ENCODE peak calls at places on chromosomes 4 and X, in nine cellular contexts. I is mucosa of descending colon, J is A549, P is OCI-LY7, Z is upper lobe of left lung, O is stomach, X is NT2/D1, Y is astrocyte, G is ovary. B is an unnamed sample.

GRCh38 chr4:7430368-7430964 is 4.3 kb downstream of the PSAPL1 start:
- DNase-seq in I (peak; percentile 25), J (peak; percentile 44), P (no peak), Z (no peak), O (peak; percentile 24), X (no peak), Y (no peak), G (peak; percentile 28), B (no peak)

GRCh38 chrX:48761674-48762471 is at the start of gene GLOD5:
- DNase-seq in I (peak; percentile 82), J (peak; percentile 39), P (peak; percentile 5), Z (peak; percentile 50), O (peak; percentile 74), X (peak; percentile 33), Y (no peak), G (peak; percentile 34), B (peak; percentile 2)

GRCh38 chr4:136650541-136651277 is 881.6 kb downstream of the PCDH18 start:
- DNase-seq in I (no peak), J (peak; percentile 1), P (no peak), Z (no peak), O (peak; percentile 49), X (no peak), Y (peak; percentile 79), G (no peak), B (no peak)

GRCh38 chr4:127309360-127310095 is 323.2 kb upstream of the INTU start:
- DNase-seq in I (no peak), J (no peak), P (no peak), Z (no peak), O (no peak), X (no peak), Y (peak; percentile 40), G (no peak), B (peak; percentile 19)

GRCh38 chr4:29081230-29081955 is 1638.8 kb upstream of the PCDH7 start:
- DNase-seq in I (no peak), J (no peak), P (no peak), Z (no peak), O (no peak), X (no peak), Y (no peak), G (no peak), B (peak; percentile 53)

GRCh38 chrX:46125139-46125538 is 420.1 kb downstream of the ZNF674 start:
- DNase-seq in I (no peak), J (no peak), P (no peak), Z (no peak), O (no peak), X (no peak), Y (no peak), G (no peak), B (peak; percentile 19)

GRCh38 chrX:112851806-112852205 is 11.2 kb upstream of the AMOT start:
- DNase-seq in I (no peak), J (no peak), P (no peak), Z (no peak), O (no peak), X (no peak), Y (peak; percentile 68), G (peak; percentile 50), B (peak; percentile 80)

GRCh38 chr4:181106410-181106809 is 1136.8 kb upstream of the TENM3 start:
- DNase-seq in I (no peak), J (no peak), P (no peak), Z (no peak), O (no peak), X (no peak), Y (no peak), G (no peak), B (no peak)

GRCh38 chrX:72609313-72609712 is 36.7 kb upstream of the HDAC8 start:
- DNase-seq in I (no peak), J (peak; percentile 36), P (no peak), Z (no peak), O (no peak), X (no peak), Y (no peak), G (no peak), B (peak; percentile 2)

GRCh38 chr4:102610007-102610406 is 108.8 kb downstream of the NFKB1 start:
- DNase-seq in I (no peak), J (no peak), P (peak; percentile 38), Z (no peak), O (no peak), X (no peak), Y (no peak), G (no peak), B (peak; percentile 28)

GRCh38 chrX:54479471-54480122 is 16.4 kb downstream of the FGD1 start:
- DNase-seq in I (no peak), J (no peak), P (peak; percentile 82), Z (no peak), O (no peak), X (peak; percentile 65), Y (no peak), G (no peak), B (no peak)

GRCh38 chrX:129654652-129655546 is at the start of gene APLN:
- DNase-seq in I (peak; percentile 55), J (no peak), P (no peak), Z (peak; percentile 88), O (peak; percentile 27), X (no peak), Y (peak; percentile 17), G (peak; percentile 81), B (peak; percentile 63)

GRCh38 chr4:128056396-128056795 is 4.7 kb upstream of the LARP1B start:
- DNase-seq in I (no peak), J (no peak), P (no peak), Z (no peak), O (no peak), X (no peak), Y (no peak), G (no peak), B (no peak)

GRCh38 chr4:2095236-2096072 is 36.3 kb downstream of the NAT8L start:
- DNase-seq in I (no peak), J (no peak), P (no peak), Z (peak; percentile 42), O (no peak), X (no peak), Y (peak; percentile 22), G (no peak), B (peak; percentile 5)

GRCh38 chr4:168484626-168485025 is 4.3 kb upstream of the DDX60L start:
- DNase-seq in I (no peak), J (no peak), P (no peak), Z (no peak), O (no peak), X (no peak), Y (peak; percentile 76), G (no peak), B (peak; percentile 90)

GRCh38 chr4:20418865-20419451 is 167.3 kb downstream of the SLIT2 start:
- DNase-seq in I (no peak), J (peak; percentile 40), P (peak; percentile 67), Z (no peak), O (no peak), X (no peak), Y (peak; percentile 60), G (no peak), B (peak; percentile 86)

DNA sequence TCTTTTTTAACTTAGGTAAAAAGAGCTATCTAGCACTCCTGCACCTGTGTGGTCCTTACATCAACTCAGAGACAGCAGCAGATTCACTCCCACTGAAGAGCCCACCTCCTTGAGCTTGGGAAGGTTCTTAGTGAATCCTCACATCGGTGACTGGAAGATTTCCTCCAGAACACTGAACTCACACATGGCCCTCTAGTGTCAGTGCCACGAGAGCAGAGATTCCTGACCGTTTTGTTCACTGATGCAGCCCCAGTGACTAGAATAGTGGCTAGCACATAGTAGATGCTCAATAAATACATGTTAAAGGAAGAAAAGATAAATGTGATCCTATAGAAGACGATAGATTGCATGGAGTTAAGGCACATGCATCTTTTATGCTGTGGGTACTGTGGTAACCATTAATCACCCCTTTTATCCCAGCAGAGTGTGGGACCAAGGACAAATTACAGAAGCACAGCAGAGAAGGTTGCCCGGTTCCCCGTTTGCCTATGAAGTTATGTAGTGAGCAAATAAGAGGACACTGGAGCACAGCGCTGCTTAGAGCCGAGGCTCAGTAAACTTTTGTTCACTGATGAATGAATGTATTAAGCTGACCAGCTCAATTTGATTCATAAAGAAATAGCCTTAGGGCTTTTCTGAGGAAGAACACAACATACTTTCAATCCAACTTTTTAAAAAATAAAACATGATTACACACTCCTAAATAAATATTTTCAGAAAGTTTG is 8.7 kb downstream of the GASK1B start:
- DNase-seq in I (no peak), J (no peak), P (no peak), Z (no peak), O (no peak), X (no peak), Y (no peak), G (no peak), B (peak; percentile 38)
- H3K4me1 ChIP-seq in I (no peaks in the 10 kb centered on the region), J (peaks cover 23% of the 10 kb centered on the region), P (no peaks in the 10 kb centered on the region), Z (no peaks in the 10 kb centered on the region), O (no peaks in the 10 kb centered on the region), X (no peaks in the 10 kb centered on the region), Y (peaks cover 26% of the 10 kb centered on the region), G (peaks cover 15% of the 10 kb centered on the region), B (peaks cover 56% of the 10 kb centered on the region)

GRCh38 chr4:152935661-152936445 is at the start of gene FHDC1:
- DNase-seq in I (peak; percentile 88), J (peak; percentile 35), P (no peak), Z (peak; percentile 95), O (peak; percentile 90), X (peak; percentile 65), Y (peak; percentile 19), G (no peak), B (peak; percentile 61)
- H3K4me3 ChIP-seq in I (peak within 1 kb of the TSS; percentile 48), J (peak within 1 kb of the TSS; percentile 74), P (no peak within 1 kb of the TSS), Z (peak within 1 kb of the TSS; percentile 63), O (peak within 1 kb of the TSS; percentile 61), X (peak within 1 kb of the TSS; percentile 75), Y (peak within 1 kb of the TSS; percentile 67), G (peak within 1 kb of the TSS; percentile 59), B (peak within 1 kb of the TSS; percentile 76)

GRCh38 chr4:158819942-158820786 is 51.3 kb downstream of the FNIP2 start:
- DNase-seq in I (no peak), J (no peak), P (no peak), Z (no peak), O (no peak), X (no peak), Y (no peak), G (no peak), B (no peak)

GRCh38 chr4:158818595-158818994 is 49.8 kb downstream of the FNIP2 start:
- DNase-seq in I (no peak), J (no peak), P (no peak), Z (no peak), O (no peak), X (no peak), Y (no peak), G (no peak), B (no peak)

GRCh38 chr4:158823461-158823873 is 54.6 kb downstream of the FNIP2 start:
- DNase-seq in I (no peak), J (no peak), P (no peak), Z (no peak), O (no peak), X (no peak), Y (peak; percentile 94), G (no peak), B (no peak)

GRCh38 chr4:158822348-158822747 is 53.5 kb downstream of the FNIP2 start:
- DNase-seq in I (no peak), J (no peak), P (no peak), Z (no peak), O (no peak), X (no peak), Y (no peak), G (no peak), B (no peak)

GRCh38 chr4:158821228-158822009 is 52.6 kb downstream of the FNIP2 start:
- DNase-seq in I (no peak), J (no peak), P (no peak), Z (no peak), O (no peak), X (no peak), Y (peak; percentile 73), G (no peak), B (peak; percentile 50)
- H3K4me1 ChIP-seq in I (peaks cover 76% of the 10 kb centered on the region), J (peaks cover 29% of the 10 kb centered on the region), P (peaks cover 6% of the 10 kb centered on the region), Z (peaks cover 86% of the 10 kb centered on the region), O (peaks cover 71% of the 10 kb centered on the region), X (no peaks in the 10 kb centered on the region), Y (peaks cover 18% of the 10 kb centered on the region), G (peaks cover 2% of the 10 kb centered on the region), B (peaks cover 65% of the 10 kb centered on the region)

GRCh38 chr4:186684220-186684619 is 39.4 kb downstream of the FAT1 start:
- DNase-seq in I (no peak), J (no peak), P (no peak), Z (no peak), O (no peak), X (no peak), Y (no peak), G (no peak), B (no peak)
- H3K4me3 ChIP-seq in I (no peak overlapping the region), J (peak overlapping the region; percentile 22), P (no peak overlapping the region), Z (no peak overlapping the region), O (no peak overlapping the region), X (no peak overlapping the region), Y (no peak overlapping the region), G (no peak overlapping the region), B (no peak overlapping the region)

B was measured in adipocyte.